ENCODE peak calls at places on chromosomes 12 and 14, in ten cellular contexts. B is heart right ventricle, D is mammary epithelial cell, O is BJ, G is coronary artery, U is brain microvascular endothelial cell, S is prostate gland, R is heart left ventricle, F is testis, V is right atrium auricular region. W is an unnamed sample.
A peak's percentile ranks its signal among the peaks of the same experiment; 100 is the strongest.

GRCh38 chr12:15629761-15630160 is 159.4 kb downstream of the EPS8 start:
- DNase-seq in U (no peak), D (peak; percentile 60), V (no peak), R (no peak), G (no peak), O (no peak), S (no peak), B (no peak), F (no peak), W (no peak)

GRCh38 chr14:79549515-79549914 is 661.8 kb downstream of the DIO2 start:
- DNase-seq in B (no peak), G (no peak), R (peak; percentile 44), D (no peak), U (peak; percentile 72), S (no peak), O (no peak), F (no peak), V (no peak), W (no peak)

GRCh38 chr14:49896956-49897355 is 4.1 kb downstream of the ARF6 start:
- DNase-seq in G (no peak), F (no peak), U (no peak), S (no peak), R (no peak), D (no peak), O (no peak), B (no peak), V (no peak), W (no peak)

GRCh38 chr12:4293299-4293941 is 19.9 kb downstream of the CCND2 start:
- DNase-seq in S (no peak), R (no peak), U (no peak), B (no peak), F (no peak), G (no peak), O (no peak), D (no peak), V (no peak), W (no peak)

GRCh38 chr12:111270128-111270651 is 98.7 kb downstream of the PHETA1 start:
- DNase-seq in S (no peak), G (no peak), U (no peak), V (no peak), D (no peak), B (no peak), F (no peak), R (no peak), O (no peak), W (no peak)

GRCh38 chr12:109824731-109825130 is 8.5 kb downstream of the TRPV4 start:
- DNase-seq in S (no peak), R (no peak), F (no peak), D (no peak), V (no peak), G (no peak), U (no peak), O (no peak), B (no peak), W (no peak)

GRCh38 chr12:71135077-71135811 is 22.6 kb downstream of the TSPAN8 start:
- DNase-seq in V (no peak), O (no peak), G (no peak), U (no peak), R (no peak), S (no peak), B (no peak), D (no peak), F (no peak), W (no peak)

GRCh38 chr12:52826611-52827498 is 7.3 kb downstream of the KRT79 start:
- DNase-seq in R (no peak), O (no peak), U (no peak), G (no peak), D (no peak), V (no peak), B (no peak), S (no peak), F (no peak), W (no peak)

GRCh38 chr14:100832311-100832960 is 6.5 kb downstream of the MEG3 start:
- DNase-seq in S (no peak), D (no peak), B (no peak), F (no peak), V (no peak), R (no peak), O (no peak), G (no peak), U (no peak), W (no peak)

GRCh38 chr14:72904218-72904617 is 10.3 kb upstream of the DPF3 start:
- DNase-seq in V (no peak), F (no peak), S (no peak), B (no peak), O (no peak), U (no peak), G (no peak), D (no peak), R (no peak), W (no peak)
- H3K4me3 ChIP-seq in V (no peak overlapping the region), F (no peak overlapping the region), S (no peak overlapping the region), B (no peak overlapping the region), O (no peak overlapping the region), U (no peak overlapping the region), G (no peak overlapping the region), D (no peak overlapping the region), R (no peak overlapping the region), W (no peak overlapping the region)

GRCh38 chr12:131982041-131982440 is 32.3 kb downstream of the EP400 start:
- DNase-seq in G (no peak), B (no peak), R (no peak), S (no peak), O (no peak), F (peak; percentile 6), V (peak; percentile 38), D (no peak), U (no peak), W (no peak)

GRCh38 chr12:131981388-131981787 is 31.6 kb downstream of the EP400 start:
- DNase-seq in S (no peak), R (no peak), D (no peak), V (peak; percentile 36), B (no peak), G (no peak), F (no peak), U (no peak), O (no peak), W (no peak)

GRCh38 chr12:131979606-131980005 is 29.9 kb downstream of the EP400 start:
- DNase-seq in V (peak; percentile 43), O (no peak), D (no peak), S (no peak), R (no peak), F (no peak), G (no peak), B (no peak), U (no peak), W (no peak)

GRCh38 chr12:131983026-131983425 is 33.3 kb downstream of the EP400 start:
- DNase-seq in F (peak; percentile 4), B (no peak), D (no peak), V (peak; percentile 43), R (no peak), U (no peak), O (no peak), G (no peak), S (no peak), W (no peak)

DNA sequence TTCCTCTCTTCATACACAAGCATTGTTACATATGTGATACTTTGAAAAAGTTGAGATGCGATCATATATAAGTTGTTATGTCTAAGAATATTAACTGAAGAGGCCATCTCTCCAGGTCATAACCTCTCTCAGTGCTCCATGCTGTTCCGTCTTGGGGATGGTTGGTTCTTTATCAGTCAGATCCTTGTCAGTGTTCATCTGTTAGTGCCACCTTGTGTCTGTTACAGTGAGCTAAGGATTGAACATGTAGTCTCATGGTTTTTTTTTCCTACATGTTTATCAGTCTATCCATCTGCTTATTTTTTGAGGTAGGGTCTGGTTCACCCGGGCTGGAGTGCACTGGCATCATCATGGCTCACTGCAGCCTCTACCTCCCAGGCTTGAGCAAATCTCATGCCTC is 30.5 kb downstream of the EP400 start:
- DNase-seq in S (no peak), G (no peak), V (no peak), F (no peak), U (no peak), D (no peak), B (no peak), R (no peak), O (no peak), W (peak; percentile 26)
- TF ChIP-seq CTCF in S (no peak), G (no peak), V (no peak), F (no peak), U (no peak), D (no peak), B (no peak), R (no peak), O (peak; percentile 12), W (peak; percentile 21)

DNA sequence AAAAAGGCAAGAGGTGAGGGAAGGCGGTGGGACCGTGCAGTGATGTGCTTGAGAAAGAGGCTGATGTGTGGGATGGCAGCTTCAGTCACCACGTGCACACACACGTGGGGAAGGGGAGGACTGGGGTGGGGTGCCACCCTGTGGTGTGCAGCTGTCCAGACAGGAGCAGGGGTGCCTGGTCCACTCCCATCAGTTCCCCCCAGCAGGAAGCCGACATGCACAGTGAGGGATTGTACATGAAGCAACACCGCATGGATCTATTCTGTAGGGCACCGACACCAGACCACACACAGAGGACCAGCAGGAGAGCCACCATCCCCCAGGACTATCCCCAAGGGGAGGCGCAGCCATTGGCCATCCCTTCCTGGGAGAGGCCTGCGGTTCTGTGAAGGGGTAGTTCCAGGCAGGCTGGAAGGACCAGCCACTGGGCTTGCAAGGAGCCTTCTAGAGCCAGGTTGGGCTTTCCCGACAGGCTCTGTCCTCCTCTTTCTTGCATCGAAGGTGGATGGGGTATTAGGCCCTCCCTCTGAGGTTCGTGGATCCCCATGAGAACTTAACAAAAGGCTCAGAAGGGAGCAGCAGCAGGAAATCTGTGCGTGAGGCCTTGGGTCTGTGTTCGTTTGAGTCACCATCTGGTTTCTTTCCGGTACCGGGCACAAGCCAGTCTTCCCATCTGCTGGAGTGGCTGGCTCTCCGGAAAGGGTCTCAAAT is 59.7 kb downstream of the PLEKHG3 start:
- DNase-seq in S (no peak), O (no peak), U (peak; percentile 58), V (no peak), D (no peak), B (no peak), R (peak; percentile 36), G (no peak), F (peak; percentile 49), W (peak; percentile 46)
- H3K4me3 ChIP-seq in S (no peak overlapping the region), O (no peak overlapping the region), U (no peak overlapping the region), V (peak overlapping the region; percentile 31), D (no peak overlapping the region), B (no peak overlapping the region), R (no peak overlapping the region), G (peak overlapping the region; percentile 60), F (no peak overlapping the region), W (no peak overlapping the region)

GRCh38 chr14:63318835-63319234 is at the start of gene GPHB5:
- DNase-seq in B (no peak), G (no peak), V (no peak), F (no peak), R (no peak), U (no peak), D (no peak), O (no peak), S (no peak), W (no peak)

GRCh38 chr14:63328787-63329737 is 10.3 kb upstream of the GPHB5 start:
- DNase-seq in B (no peak), G (no peak), V (no peak), D (no peak), O (no peak), U (no peak), R (no peak), S (no peak), F (no peak), W (no peak)

DNA sequence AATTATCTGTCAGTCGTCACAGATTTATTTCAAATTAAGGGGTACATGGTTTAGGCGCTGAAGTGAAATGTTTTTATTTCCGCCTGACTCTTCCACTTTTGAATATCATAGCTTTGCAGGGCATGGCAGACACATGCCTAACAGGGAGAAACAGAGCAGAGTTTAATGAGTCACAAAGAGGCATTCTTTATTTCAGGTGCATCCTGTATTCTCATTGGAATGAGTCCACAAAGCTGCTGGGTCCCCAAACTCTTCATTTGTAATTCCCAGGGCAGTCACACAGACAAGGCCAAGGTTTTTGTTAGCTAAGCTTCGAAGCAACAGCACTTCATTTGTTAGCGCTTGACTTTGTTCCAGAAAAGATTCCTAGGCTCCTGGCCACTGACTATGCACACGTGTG is 4.4 kb upstream of the GPHB5 start:
- DNase-seq in G (no peak), F (no peak), B (no peak), V (no peak), O (no peak), D (peak; percentile 32), R (no peak), U (no peak), S (no peak), W (peak; percentile 55)
- TF ChIP-seq CTCF in G (no peak), F (no peak), B (no peak), V (no peak), O (no peak), D (no peak), R (no peak), U (no peak), S (no peak), W (no peak)